ENCODE peak calls at places on chromosomes 2 and 18, in four cellular contexts. M, L, Z and O are unnamed samples.

GRCh38 chr2:203579131-203579643 is 44.1 kb upstream of the RAPH1 start:
- DNase-seq in L (no peak), Z (no peak), M (no peak), O (no peak)

GRCh38 chr2:217465136-217465535 is 537.7 kb downstream of the TNS1 start:
- DNase-seq in Z (no peak), M (no peak), L (no peak), O (no peak)

GRCh38 chr2:88654714-88655113 is 27.4 kb upstream of the EIF2AK3 start:
- DNase-seq in Z (no peak), L (no peak), M (no peak), O (no peak)

GRCh38 chr18:46416706-46417638 is 240.0 kb downstream of the LOXHD1 start:
- DNase-seq in Z (no peak), M (no peak), L (peak; percentile 21), O (no peak)

GRCh38 chr2:55158111-55158814 is 73.8 kb downstream of the CLHC1 start:
- DNase-seq in L (no peak), M (no peak), Z (no peak), O (no peak)

GRCh38 chr2:177313162-177313781 is 48.7 kb upstream of the NFE2L2 start:
- DNase-seq in Z (no peak), M (no peak), L (no peak), O (no peak)

GRCh38 chr2:108417254-108417653 is 31.8 kb upstream of the GCC2 start:
- DNase-seq in Z (no peak), M (no peak), L (no peak), O (no peak)

GRCh38 chr2:218255441-218255840 is 5.4 kb upstream of the GPBAR1 start:
- DNase-seq in M (no peak), L (no peak), Z (no peak), O (no peak)

GRCh38 chr2:20622731-20623130 is 28.2 kb downstream of the HS1BP3 start:
- DNase-seq in L (peak; percentile 43), M (no peak), Z (no peak), O (no peak)

GRCh38 chr2:225137971-225138370 is 95.7 kb upstream of the DOCK10 start:
- DNase-seq in Z (no peak), L (no peak), M (no peak), O (no peak)

GRCh38 chr2:200275281-200276103 is 31.0 kb upstream of the SPATS2L start:
- DNase-seq in M (no peak), Z (no peak), L (no peak), O (no peak)

GRCh38 chr2:112833532-112833931 is 3.0 kb downstream of the IL1B start:
- DNase-seq in M (no peak), L (no peak), Z (no peak), O (no peak)

GRCh38 chr2:146927080-146927714 is 917.6 kb upstream of the ACVR2A start:
- DNase-seq in L (no peak), M (no peak), Z (peak; percentile 48), O (peak; percentile 39)

GRCh38 chr18:58861353-58861752 is 3.3 kb upstream of the ZNF532 start:
- DNase-seq in Z (no peak), L (no peak), M (no peak), O (no peak)

GRCh38 chr2:10412380-10412779 is 35.7 kb downstream of the ODC1 start:
- DNase-seq in Z (no peak), L (no peak), M (no peak), O (no peak)

GRCh38 chr2:219612605-219613286 is 14.7 kb upstream of the SLC4A3 start:
- DNase-seq in M (peak; percentile 21), Z (no peak), L (peak; percentile 34), O (no peak)

GRCh38 chr18:45255142-45255890 is 360.0 kb upstream of the SLC14A2 start:
- DNase-seq in Z (no peak), L (no peak), M (no peak), O (no peak)

GRCh38 chr2:12436483-12436882 is 280.3 kb upstream of the TRIB2 start:
- DNase-seq in L (no peak), Z (no peak), M (no peak), O (no peak)

GRCh38 chr2:12433641-12433990 is 283.1 kb upstream of the TRIB2 start:
- DNase-seq in M (no peak), Z (no peak), L (no peak), O (no peak)

GRCh38 chr2:12430036-12430795 is 286.5 kb upstream of the TRIB2 start:
- DNase-seq in M (no peak), Z (no peak), L (no peak), O (no peak)

GRCh38 chr2:12434609-12435008 is 282.1 kb upstream of the TRIB2 start:
- DNase-seq in Z (no peak), L (no peak), M (no peak), O (no peak)

DNA sequence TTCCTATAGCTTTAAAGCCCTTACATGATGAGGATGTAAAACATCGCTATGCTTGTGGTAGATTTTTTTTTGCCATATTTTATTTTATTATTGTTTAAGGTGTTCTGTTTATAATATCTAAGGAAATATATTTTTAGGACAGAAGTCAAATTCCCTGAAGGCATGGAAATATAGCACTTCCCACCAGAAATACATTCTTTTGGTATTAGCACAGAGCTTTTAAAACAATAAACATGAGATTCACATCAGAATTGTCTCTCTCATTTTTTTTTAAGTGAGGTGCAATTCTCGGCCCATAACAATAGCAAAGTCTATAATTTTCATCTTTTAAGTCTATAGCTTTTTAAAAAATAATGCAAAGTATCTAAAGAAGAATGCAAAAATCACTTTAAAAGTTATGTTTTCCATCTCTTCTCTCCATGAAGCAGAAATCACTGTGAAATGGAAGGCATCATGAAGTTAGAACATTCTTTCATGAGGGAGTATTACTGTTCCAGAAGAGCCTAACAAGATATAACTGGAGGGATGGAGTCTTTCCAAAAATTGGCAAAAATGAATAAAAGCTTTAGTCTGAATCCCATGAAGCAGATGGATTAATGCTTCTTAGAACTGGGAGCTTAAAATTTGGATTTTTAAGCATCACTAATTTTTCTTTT is 283.6 kb upstream of the TRIB2 start:
- DNase-seq in M (no peak), Z (no peak), L (no peak), O (no peak)
- H3K27ac ChIP-seq in M (no peak overlapping the region), Z (no peak overlapping the region), L (no peak overlapping the region), O (no peak overlapping the region)

GRCh38 chr2:37645363-37645762 is 26.1 kb downstream of the CDC42EP3 start:
- DNase-seq in Z (no peak), M (no peak), L (no peak), O (no peak)
- H3K27ac ChIP-seq in Z (no peak overlapping the region), M (no peak overlapping the region), L (no peak overlapping the region), O (no peak overlapping the region)

GRCh38 chr2:46942891-46943626 is 27.5 kb upstream of the MCFD2 start:
- DNase-seq in M (no peak), Z (no peak), L (no peak), O (no peak)

GRCh38 chr2:46943881-46944798 is 28.5 kb upstream of the MCFD2 start:
- DNase-seq in L (no peak), M (peak; percentile 57), Z (no peak), O (no peak)

GRCh38 chr2:46945671-46946070 is 30.1 kb upstream of the MCFD2 start:
- DNase-seq in Z (no peak), L (no peak), M (no peak), O (no peak)

GRCh38 chr2:46939596-46940359 is 24.2 kb upstream of the MCFD2 start:
- DNase-seq in Z (no peak), L (no peak), M (no peak), O (no peak)

GRCh38 chr2:46942143-46942526 is 26.5 kb upstream of the MCFD2 start:
- DNase-seq in Z (no peak), M (peak; percentile 74), L (no peak), O (peak; percentile 23)
- H3K27ac ChIP-seq in Z (no peak overlapping the region), M (peak overlapping the region; percentile 76), L (no peak overlapping the region), O (peak overlapping the region; percentile 82)

GRCh38 chr18:22560283-22560627 is 142.5 kb upstream of the CTAGE1 start:
- DNase-seq in Z (no peak), L (no peak), M (no peak), O (no peak)
- H3K27ac ChIP-seq in Z (no peak overlapping the region), L (peak overlapping the region; percentile 24), M (no peak overlapping the region), O (no peak overlapping the region)

GRCh38 chr18:34932792-34933466 is 108.3 kb upstream of the MAPRE2 start:
- DNase-seq in M (no peak), L (no peak), Z (no peak), O (no peak)
- H3K27ac ChIP-seq in M (no peak overlapping the region), L (no peak overlapping the region), Z (no peak overlapping the region), O (no peak overlapping the region)

GRCh38 chr2:190162851-190163250 is 100.3 kb upstream of the MSTN start:
- DNase-seq in M (no peak), Z (no peak), L (no peak), O (no peak)

GRCh38 chr2:190159453-190159852 is 96.9 kb upstream of the MSTN start:
- DNase-seq in L (no peak), M (no peak), Z (no peak), O (no peak)

GRCh38 chr2:190156750-190157277 is 94.3 kb upstream of the MSTN start:
- DNase-seq in Z (no peak), L (no peak), M (no peak), O (no peak)

DNA sequence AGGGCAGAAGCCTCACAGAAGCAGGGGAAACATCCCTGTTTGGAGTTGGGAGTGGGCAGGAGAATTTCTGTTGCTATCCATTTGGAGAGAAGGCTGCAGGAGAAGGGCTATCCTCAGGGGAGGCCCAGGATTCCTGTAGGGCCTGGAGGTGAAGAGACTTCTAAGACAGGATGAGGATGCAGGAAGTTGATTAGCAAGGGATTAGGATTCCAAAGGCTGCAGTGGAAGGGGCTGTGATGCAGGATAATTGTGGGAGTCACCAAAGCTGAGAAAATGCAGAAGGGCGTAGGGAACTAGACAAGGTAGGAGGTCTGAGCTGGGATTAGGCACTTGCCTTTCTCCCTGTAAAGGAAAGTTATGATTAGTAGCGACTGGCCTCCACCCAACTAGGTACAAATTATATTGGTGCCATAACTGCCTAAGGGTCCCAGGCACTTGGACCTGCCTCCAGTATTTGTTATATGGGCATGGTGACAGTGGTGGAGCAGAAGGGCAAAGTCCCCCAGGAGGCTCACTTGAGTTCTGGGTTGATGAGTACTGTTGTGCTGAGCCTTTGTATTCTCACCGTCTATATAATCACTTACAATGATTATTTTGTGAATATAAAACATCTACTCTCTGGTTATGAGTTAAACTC is 96.4 kb upstream of the MSTN start:
- DNase-seq in M (no peak), L (no peak), Z (no peak), O (no peak)
- H3K27ac ChIP-seq in M (no peak overlapping the region), L (no peak overlapping the region), Z (no peak overlapping the region), O (peak overlapping the region; percentile 16)